ENCODE peak calls at places on chromosomes 5 and 9, in ten cellular contexts. S is left lung, C is psoas muscle, G is ovary, D is GM12878, F is left ventricle myocardium inferior, H is endodermal cell, Z is IMR-90, X is PC-9, E is adrenal gland. Y is an unnamed sample. For H3K36me3, the result is how much of the 10 kb centered on the place peaks cover.

GRCh38 chr9:76027426-76027825 is 137.0 kb downstream of the PCSK5 start:
- DNase-seq in F (no peak), X (no peak), H (no peak), S (no peak), D (no peak), Z (peak), C (no peak), G (no peak), E (no peak), Y (no peak)

GRCh38 chr5:162654661-162655406 is 587.3 kb downstream of the GABRG2 start:
- DNase-seq in G (no peak), S (no peak), X (no peak), E (no peak), D (no peak), F (no peak), C (no peak), H (no peak), Z (no peak), Y (no peak)

GRCh38 chr5:64958757-64959391 is 190.1 kb downstream of the CWC27 start:
- DNase-seq in E (no peak), H (no peak), F (no peak), G (no peak), D (no peak), C (no peak), S (no peak), X (no peak), Z (peak), Y (peak)

GRCh38 chr5:78611161-78611605 is 37.4 kb downstream of the LHFPL2 start:
- DNase-seq in C (no peak), D (no peak), X (no peak), E (no peak), H (peak), G (no peak), F (no peak), S (no peak), Z (peak), Y (no peak)

GRCh38 chr9:93262537-93263310 is 78.8 kb downstream of the WNK2 start:
- DNase-seq in F (no peak), S (peak), C (no peak), D (no peak), Z (no peak), X (no peak), E (peak), H (peak), G (no peak), Y (no peak)

GRCh38 chr5:145680169-145680568 is 155.0 kb downstream of the PRELID2 start:
- DNase-seq in C (no peak), H (peak), S (no peak), X (no peak), Z (no peak), G (no peak), E (no peak), F (no peak), D (no peak), Y (no peak)

GRCh38 chr5:37198842-37199241 is 50.3 kb downstream of the CPLANE1 start:
- DNase-seq in Z (peak), H (no peak), X (no peak), D (no peak), C (no peak), S (no peak), E (no peak), G (no peak), F (no peak), Y (no peak)

GRCh38 chr9:104868687-104869404 is 59.1 kb downstream of the ABCA1 start:
- DNase-seq in G (peak), D (no peak), C (peak), H (peak), E (peak), S (peak), X (peak), F (peak), Z (peak), Y (peak)

GRCh38 chr9:93612796-93613154 is 36.4 kb downstream of the PHF2 start:
- DNase-seq in F (no peak), D (peak), S (no peak), X (no peak), Z (no peak), E (no peak), G (no peak), C (no peak), H (peak), Y (peak)

GRCh38 chr5:130871346-130872086 is 293.5 kb downstream of the HINT1 start:
- DNase-seq in S (no peak), H (peak), X (peak), E (no peak), G (no peak), F (peak), C (peak), Z (peak), D (no peak), Y (no peak)

GRCh38 chr9:28389411-28389810 is 816.1 kb upstream of the C9orf72 start:
- DNase-seq in D (no peak), G (no peak), S (no peak), H (peak), Z (no peak), C (no peak), X (no peak), E (no peak), F (no peak), Y (no peak)

GRCh38 chr5:160339406-160340140 is 27.2 kb upstream of the CCNJL start:
- DNase-seq in H (no peak), F (no peak), S (no peak), G (no peak), C (no peak), X (no peak), D (no peak), E (no peak), Z (no peak), Y (no peak)

GRCh38 chr5:41891066-41891707 is 13.0 kb upstream of the RIMOC1 start:
- DNase-seq in H (no peak), C (no peak), X (no peak), Z (no peak), D (no peak), G (no peak), S (no peak), E (no peak), F (no peak), Y (no peak)

GRCh38 chr5:40962207-40962955 is 53.1 kb downstream of the C7 start:
- DNase-seq in D (no peak), G (no peak), H (no peak), S (no peak), E (no peak), Z (no peak), F (no peak), C (no peak), X (no peak), Y (no peak)

GRCh38 chr5:43068037-43068436 is 27.9 kb upstream of the ANXA2R start:
- DNase-seq in Z (no peak), F (no peak), E (no peak), H (no peak), G (no peak), C (no peak), S (no peak), X (no peak), D (no peak), Y (no peak)

GRCh38 chr9:128022886-128023285 is 42.1 kb upstream of the EEIG1 start:
- DNase-seq in H (no peak), S (no peak), E (no peak), X (no peak), C (no peak), G (no peak), Z (no peak), D (no peak), F (no peak), Y (no peak)

GRCh38 chr5:138737494-138738265 is 15.5 kb upstream of the CTNNA1 start:
- DNase-seq in Z (no peak), H (no peak), S (no peak), D (no peak), G (no peak), F (no peak), E (no peak), C (no peak), X (peak), Y (no peak)

GRCh38 chr5:11903614-11904269 is 504 bp downstream of the CTNND2 start:
- DNase-seq in X (no peak), F (no peak), H (peak), Z (no peak), E (no peak), G (no peak), C (peak), D (no peak), S (no peak), Y (peak)

GRCh38 chr9:79809931-79810330 is 238.2 kb downstream of the TLE4 start:
- DNase-seq in E (no peak), F (no peak), Z (peak), X (no peak), H (no peak), D (no peak), S (no peak), C (no peak), G (no peak), Y (no peak)

GRCh38 chr9:89278997-89279739 is 31.8 kb upstream of the CKS2 start:
- DNase-seq in E (no peak), D (no peak), X (no peak), G (no peak), C (no peak), F (no peak), S (no peak), H (no peak), Z (peak), Y (no peak)

GRCh38 chr9:14269911-14270310 is 44.0 kb downstream of the NFIB start:
- DNase-seq in G (no peak), F (no peak), X (no peak), H (no peak), E (no peak), D (no peak), S (no peak), Z (no peak), C (no peak), Y (no peak)

GRCh38 chr5:55929020-55929799 is 65.6 kb downstream of the IL6ST start:
- DNase-seq in G (no peak), D (no peak), F (no peak), E (no peak), X (no peak), S (no peak), Z (no peak), H (no peak), C (no peak), Y (no peak)

GRCh38 chr9:64773491-64773931 is 511.5 kb downstream of the FOXD4L5 start:
- DNase-seq in D (no peak), E (no peak), Z (no peak), S (no peak), X (no peak), C (no peak), G (no peak), F (peak), H (no peak), Y (peak)

GRCh38 chr5:139854029-139854605 is 58.5 kb downstream of the PSD2 start:
- DNase-seq in E (no peak), S (no peak), X (no peak), H (no peak), C (no peak), F (no peak), Z (no peak), D (no peak), G (no peak), Y (no peak)

GRCh38 chr5:72786676-72787075 is 29.8 kb upstream of the TNPO1 start:
- DNase-seq in X (no peak), E (no peak), G (no peak), D (no peak), Z (no peak), F (no peak), S (no peak), H (no peak), C (no peak), Y (no peak)

GRCh38 chr9:107478805-107479204 is 10.8 kb downstream of the KLF4 start:
- DNase-seq in Z (no peak), D (no peak), C (no peak), E (no peak), F (no peak), H (no peak), G (no peak), S (no peak), X (no peak), Y (no peak)

GRCh38 chr9:33418090-33418489 is 15.7 kb upstream of the AQP7 start:
- DNase-seq in D (no peak), F (no peak), E (no peak), H (no peak), S (no peak), C (no peak), Z (no peak), X (peak), G (no peak), Y (no peak)

DNA sequence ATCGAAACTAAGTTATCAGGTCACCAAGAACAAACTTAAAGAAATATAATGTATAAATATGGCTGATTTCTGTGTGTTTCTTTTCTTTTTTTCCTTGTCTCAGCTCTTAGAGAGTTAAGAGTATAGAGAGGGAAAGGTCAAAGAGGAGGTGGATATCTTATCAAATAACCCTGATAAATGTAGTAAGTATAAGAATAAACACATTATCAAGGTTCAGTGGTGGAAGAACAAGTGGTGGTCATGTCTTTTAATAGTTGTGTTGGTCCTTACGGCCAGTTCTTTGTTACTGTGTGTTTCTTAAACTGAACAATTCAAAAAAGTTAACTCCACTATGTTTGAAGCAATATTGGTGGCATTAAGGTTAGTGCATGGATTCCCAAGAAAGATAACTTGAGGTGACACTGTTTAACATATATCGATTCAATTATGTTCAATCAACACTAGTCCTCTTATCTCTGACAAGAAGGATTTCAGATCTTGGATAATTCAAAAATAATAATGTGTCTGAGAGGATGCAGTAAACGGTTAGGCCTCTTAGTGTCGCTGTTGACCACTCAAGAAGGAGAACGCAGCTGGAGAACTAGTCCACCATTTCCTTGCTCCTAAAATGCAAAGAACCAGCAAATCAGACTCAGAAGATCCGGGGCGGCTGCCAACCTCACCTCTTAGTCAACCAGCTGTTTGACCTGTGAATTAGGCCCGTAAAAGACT is at the start of gene PCDHGA3:
- DNase-seq in G (no peak), E (no peak), C (no peak), D (no peak), H (peak), X (no peak), S (no peak), Z (peak), F (no peak), Y (no peak)
- TF ChIP-seq CTCF in G (no peak), E (peak), C (peak), D (peak), H (peak), X (peak), S (no peak), Z (peak), F (peak), Y (peak)

GRCh38 chr5:31638286-31638685 is 645 bp upstream of the PDZD2 start:
- DNase-seq in X (no peak), F (peak), Z (no peak), D (no peak), G (peak), C (peak), E (peak), H (no peak), S (no peak), Y (no peak)
- H3K4me3 ChIP-seq in X (no peak), F (peak), Z (no peak), D (peak), G (peak), C (peak), E (peak), H (peak), S (peak), Y (peak)

GRCh38 chr9:120446681-120447080 is 133.3 kb downstream of the CDK5RAP2 start:
- DNase-seq in F (no peak), S (no peak), G (no peak), Z (peak), E (no peak), X (no peak), C (no peak), D (no peak), H (no peak), Y (no peak)
- H3K36me3 ChIP-seq in F (under half), S (under half), G (under half), Z (under half), E (under half), X (under half), C (under half), D (under half), H (half or more), Y (under half)

GRCh38 chr5:177362871-177363507 is 5.3 kb downstream of the RGS14 start:
- DNase-seq in C (peak), H (peak), G (peak), E (no peak), S (peak), X (peak), Z (no peak), F (peak), D (no peak), Y (peak)

GRCh38 chr5:177359860-177360259 is 2.1 kb downstream of the RGS14 start:
- DNase-seq in C (no peak), E (no peak), G (no peak), Z (no peak), H (no peak), F (no peak), S (no peak), X (no peak), D (no peak), Y (no peak)

GRCh38 chr5:177362102-177362868 is 4.6 kb downstream of the RGS14 start:
- DNase-seq in S (peak), E (no peak), C (no peak), H (peak), G (no peak), D (no peak), F (no peak), X (no peak), Z (no peak), Y (no peak)

GRCh38 chr5:177363565-177363964 is 5.8 kb downstream of the RGS14 start:
- DNase-seq in C (no peak), D (no peak), E (no peak), H (no peak), Z (no peak), F (no peak), G (no peak), S (no peak), X (no peak), Y (no peak)

GRCh38 chr5:177361418-177362101 is 3.8 kb downstream of the RGS14 start:
- DNase-seq in S (no peak), C (no peak), E (no peak), Z (no peak), D (no peak), H (peak), F (no peak), X (no peak), G (no peak), Y (no peak)
- TF ChIP-seq CTCF in S (no peak), C (no peak), E (no peak), Z (no peak), D (peak), H (no peak), F (no peak), X (no peak), G (no peak), Y (peak)

DNA sequence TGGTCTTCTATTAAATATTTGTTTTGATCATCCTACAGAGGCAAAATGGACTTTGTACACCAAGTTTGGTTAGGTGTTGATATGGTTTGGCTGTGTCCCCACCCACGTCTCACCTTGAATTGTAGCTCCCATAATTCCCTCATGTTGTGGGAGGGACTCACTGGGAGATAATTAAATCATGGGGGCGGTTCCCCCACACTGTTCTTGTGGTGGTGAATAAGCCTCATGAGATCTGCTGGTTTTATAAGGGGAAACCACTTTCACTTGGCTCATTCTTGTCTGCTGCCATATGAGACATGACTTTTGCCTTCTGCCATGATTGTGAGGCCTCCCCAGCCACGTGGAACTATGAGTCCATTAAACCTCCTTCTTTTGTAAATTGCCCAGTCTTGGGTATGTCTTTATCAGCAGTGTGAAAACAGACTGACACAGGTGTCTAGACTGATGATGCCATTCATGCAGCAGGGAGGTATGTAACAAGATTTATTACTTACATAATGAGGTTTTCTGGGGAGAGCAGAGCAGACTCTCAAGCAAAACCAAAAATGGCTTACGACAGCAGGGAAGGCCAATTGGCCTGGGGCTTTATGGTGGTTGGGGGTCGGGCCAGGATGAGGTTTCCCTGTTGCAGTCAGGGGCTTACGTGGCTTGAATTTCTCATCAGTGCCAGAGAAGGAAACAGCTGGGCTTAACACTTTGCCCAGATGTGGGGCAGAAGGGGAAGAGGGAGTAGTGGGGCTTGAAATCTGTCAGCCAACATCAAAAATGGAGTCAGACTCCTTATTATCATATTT is 9.5 kb upstream of the COMMD10 start:
- DNase-seq in Z (no peak), X (no peak), S (no peak), E (no peak), H (no peak), D (no peak), G (no peak), F (no peak), C (no peak), Y (peak)
- H3K4me3 ChIP-seq in Z (no peak), X (no peak), S (no peak), E (no peak), H (no peak), D (no peak), G (no peak), F (no peak), C (no peak), Y (no peak)

GRCh38 chr9:121154782-121155181 is 46.9 kb downstream of the RAB14 start:
- DNase-seq in D (no peak), E (no peak), G (no peak), H (no peak), Z (peak), S (no peak), X (peak), C (no peak), F (no peak), Y (no peak)
- H3K36me3 ChIP-seq in D (under half), E (under half), G (under half), H (under half), Z (under half), S (half or more), X (under half), C (under half), F (half or more), Y (under half)

GRCh38 chr5:168992687-168993086 is 308.3 kb downstream of the SLIT3 start:
- DNase-seq in D (no peak), C (no peak), Z (no peak), E (no peak), H (peak), S (no peak), G (no peak), F (no peak), X (no peak), Y (no peak)
- TF ChIP-seq CTCF in D (no peak), C (no peak), Z (no peak), E (no peak), H (peak), S (no peak), G (no peak), F (no peak), X (no peak), Y (no peak)

GRCh38 chr5:125409496-125410351 is 663.3 kb upstream of the ZNF608 start:
- DNase-seq in X (no peak), Z (peak), S (no peak), D (no peak), E (no peak), G (no peak), F (no peak), C (no peak), H (no peak), Y (no peak)

GRCh38 chr5:125409101-125409495 is 662.7 kb upstream of the ZNF608 start:
- DNase-seq in C (no peak), F (no peak), S (no peak), G (no peak), H (no peak), E (no peak), Z (peak), X (no peak), D (no peak), Y (no peak)

GRCh38 chr5:125411163-125412050 is 665.0 kb upstream of the ZNF608 start:
- DNase-seq in X (no peak), S (no peak), G (peak), F (no peak), C (no peak), H (peak), E (peak), Z (peak), D (peak), Y (peak)

GRCh38 chr5:125410501-125411162 is 664.2 kb upstream of the ZNF608 start:
- DNase-seq in Z (peak), D (no peak), H (no peak), X (no peak), F (no peak), C (no peak), G (no peak), S (no peak), E (no peak), Y (no peak)

GRCh38 chr5:125408582-125409069 is 662.2 kb upstream of the ZNF608 start:
- DNase-seq in S (no peak), C (peak), Z (peak), X (no peak), H (no peak), D (no peak), G (no peak), E (peak), F (no peak), Y (peak)
- H3K4me3 ChIP-seq in S (no peak), C (no peak), Z (no peak), X (no peak), H (no peak), D (no peak), G (no peak), E (no peak), F (no peak), Y (no peak)

Y was measured in GM06990.